ENCODE peak calls at places on chromosome 10, in nine cellular contexts. B is heart left ventricle, Y is brain microvascular endothelial cell, I is fibroblast of lung, L is right lobe of liver, W is pancreas, F is neural progenitor cell, P is uterus, X is GM12865. M is an unnamed sample.

GRCh38 chr10:110433740-110434139 is 64.0 kb upstream of the DUSP5 start:
- DNase-seq in X (no peak), L (no peak), P (no peak), W (no peak), I (no peak), F (no peak), B (no peak), Y (no peak), M (no peak)

GRCh38 chr10:110357252-110357780 is 52.6 kb upstream of the SMNDC1 start:
- DNase-seq in F (no peak), L (no peak), B (no peak), P (peak; percentile 60), X (peak; percentile 87), I (peak; percentile 97), Y (peak; percentile 84), W (no peak), M (no peak)

GRCh38 chr10:114902151-114902550 is 35.8 kb upstream of the TRUB1 start:
- DNase-seq in P (no peak), F (no peak), L (no peak), Y (no peak), X (no peak), B (no peak), I (no peak), W (no peak), M (no peak)

GRCh38 chr10:127092916-127093315 is 103.5 kb downstream of the INSYN2A start:
- DNase-seq in X (no peak), I (no peak), B (no peak), F (no peak), Y (no peak), L (no peak), W (no peak), P (no peak), M (no peak)

GRCh38 chr10:106111241-106111640 is 1053.3 kb downstream of the SORCS1 start:
- DNase-seq in I (no peak), L (no peak), P (no peak), W (no peak), X (no peak), B (no peak), F (no peak), Y (no peak), M (peak; percentile 6)

GRCh38 chr10:6314620-6315205 is 112.0 kb downstream of the PFKFB3 start:
- DNase-seq in Y (no peak), I (no peak), L (no peak), P (no peak), W (no peak), B (no peak), F (no peak), X (no peak), M (no peak)

GRCh38 chr10:64529003-64529350 is 1007.8 kb downstream of the REEP3 start:
- DNase-seq in F (no peak), B (no peak), X (no peak), Y (no peak), I (no peak), L (no peak), P (no peak), W (no peak), M (no peak)

GRCh38 chr10:129272171-129272570 is 194.9 kb upstream of the MGMT start:
- DNase-seq in X (no peak), Y (no peak), F (no peak), P (no peak), L (no peak), W (no peak), I (no peak), B (peak; percentile 31), M (no peak)

GRCh38 chr10:10434312-10434711 is 583.4 kb upstream of the CELF2 start:
- DNase-seq in W (no peak), B (no peak), F (no peak), P (no peak), I (no peak), Y (no peak), X (no peak), L (no peak), M (no peak)

GRCh38 chr10:31808258-31809218 is 120.1 kb downstream of the ARHGAP12 start:
- DNase-seq in L (no peak), F (peak; percentile 41), W (no peak), X (peak; percentile 74), I (peak; percentile 89), B (peak; percentile 28), Y (peak; percentile 27), P (peak; percentile 44), M (peak; percentile 35)

GRCh38 chr10:63761243-63761642 is 240.0 kb downstream of the REEP3 start:
- DNase-seq in P (no peak), I (no peak), B (no peak), Y (no peak), X (no peak), F (no peak), W (no peak), L (no peak), M (no peak)

GRCh38 chr10:70681731-70682005 is 9.4 kb downstream of the ADAMTS14 start:
- DNase-seq in I (no peak), B (no peak), P (no peak), Y (no peak), X (no peak), F (no peak), W (no peak), L (no peak), M (no peak)

GRCh38 chr10:23331567-23332290 is 12.9 kb downstream of the C10orf67 start:
- DNase-seq in F (no peak), P (no peak), Y (no peak), I (peak; percentile 93), W (no peak), L (no peak), B (no peak), X (no peak), M (no peak)

GRCh38 chr10:969473-970150 is 18.6 kb upstream of the GTPBP4 start:
- DNase-seq in P (no peak), L (no peak), F (no peak), X (no peak), W (no peak), Y (no peak), I (no peak), B (no peak), M (no peak)

GRCh38 chr10:86090807-86091206 is 275.8 kb downstream of the GRID1 start:
- DNase-seq in P (no peak), F (no peak), W (no peak), X (no peak), L (no peak), B (no peak), Y (no peak), I (no peak), M (no peak)

GRCh38 chr10:99530108-99531025 is 2.4 kb upstream of the NKX2-3 start:
- DNase-seq in P (no peak), L (no peak), B (no peak), W (no peak), F (peak; percentile 57), Y (no peak), I (no peak), X (no peak), M (no peak)

GRCh38 chr10:99529483-99530107 is 3.1 kb upstream of the NKX2-3 start:
- DNase-seq in W (no peak), F (peak; percentile 68), I (peak; percentile 34), Y (no peak), P (no peak), B (no peak), L (no peak), X (no peak), M (no peak)

GRCh38 chr10:99532194-99532593 is 548 bp upstream of the NKX2-3 start:
- DNase-seq in L (no peak), B (no peak), W (no peak), F (no peak), I (no peak), P (no peak), X (no peak), Y (no peak), M (no peak)

GRCh38 chr10:99531696-99532050 is 1.1 kb upstream of the NKX2-3 start:
- DNase-seq in Y (no peak), I (no peak), P (no peak), L (no peak), B (no peak), X (no peak), F (peak; percentile 13), W (no peak), M (no peak)

DNA sequence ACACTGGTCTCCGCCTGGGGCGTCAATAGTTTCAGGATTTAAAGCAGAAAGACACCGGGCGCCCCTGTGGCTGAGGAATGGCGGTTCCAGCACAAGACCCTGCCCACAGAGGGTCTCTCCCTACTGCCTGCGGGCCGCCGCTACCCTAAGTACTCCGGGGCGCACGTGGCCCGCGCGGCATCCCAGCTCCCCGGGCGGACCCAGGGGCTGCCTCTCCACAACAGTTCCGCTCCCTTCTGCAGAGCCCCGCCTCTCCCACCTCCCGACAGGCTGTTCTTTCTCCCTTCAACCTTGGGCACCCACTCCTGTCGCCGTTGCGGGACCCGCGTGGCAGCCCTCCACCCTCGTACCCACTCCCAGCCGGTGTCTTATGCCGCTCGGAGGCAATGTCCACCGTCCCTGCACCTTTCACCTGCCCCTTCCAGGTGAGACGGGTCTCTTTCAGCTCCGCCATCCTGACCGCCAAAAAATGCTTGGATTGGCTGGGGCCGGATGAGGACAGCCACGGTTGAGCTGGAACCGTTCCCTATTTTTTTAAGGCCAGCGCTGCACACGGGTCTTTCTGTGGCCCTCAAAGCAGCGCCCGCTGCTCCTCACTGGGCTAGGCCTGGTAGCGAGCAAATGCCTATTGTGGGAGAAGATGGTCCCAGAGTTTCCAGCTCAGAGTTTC is 1.6 kb upstream of the NKX2-3 start:
- DNase-seq in B (no peak), L (no peak), Y (no peak), P (no peak), X (no peak), F (peak; percentile 69), I (no peak), W (no peak), M (no peak)
- H3K4me3 ChIP-seq in B (peak overlapping the region; percentile 17), L (no peak overlapping the region), Y (no peak overlapping the region), P (no peak overlapping the region), X (no peak overlapping the region), F (no peak overlapping the region), I (no peak overlapping the region), W (no peak overlapping the region), M (no peak overlapping the region)

DNA sequence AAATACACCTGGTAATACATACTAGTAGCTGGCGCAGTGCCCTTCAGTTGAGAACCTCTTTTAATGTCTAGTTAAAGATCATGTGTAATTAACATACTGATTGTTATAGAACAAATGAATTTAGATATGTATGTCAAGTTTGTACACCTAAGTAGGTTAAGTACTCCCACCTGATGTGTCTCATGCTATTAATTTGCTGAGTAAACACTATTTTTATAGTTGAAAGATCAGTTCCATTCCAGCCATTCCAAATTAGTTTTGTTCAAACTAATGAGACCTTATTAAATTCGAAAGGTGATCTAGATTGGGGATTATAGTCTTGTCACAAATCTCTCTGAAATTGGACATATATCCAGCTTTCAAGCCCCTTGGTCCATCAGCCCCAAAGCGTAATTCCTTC is 710.0 kb downstream of the LRMDA start:
- DNase-seq in L (no peak), W (no peak), Y (no peak), X (no peak), P (no peak), I (no peak), B (no peak), F (no peak), M (no peak)
- TF ChIP-seq CTCF in L (no peak), W (no peak), Y (no peak), X (no peak), P (no peak), I (no peak), B (no peak), F (no peak), M (no peak)

GRCh38 chr10:61503051-61503450 is 49.9 kb upstream of the TMEM26 start:
- DNase-seq in F (no peak), W (no peak), L (no peak), B (no peak), Y (peak; percentile 2), P (no peak), I (no peak), X (no peak), M (no peak)
- H3K4me3 ChIP-seq in F (no peak overlapping the region), W (no peak overlapping the region), L (no peak overlapping the region), B (no peak overlapping the region), Y (no peak overlapping the region), P (no peak overlapping the region), I (no peak overlapping the region), X (no peak overlapping the region), M (no peak overlapping the region)

GRCh38 chr10:98262571-98262970 is 5.4 kb downstream of the LOXL4 start:
- DNase-seq in B (peak; percentile 61), I (peak; percentile 35), F (no peak), L (peak; percentile 80), Y (no peak), X (peak; percentile 56), W (peak; percentile 76), P (no peak), M (no peak)
- TF ChIP-seq CTCF in B (peak; percentile 58), I (peak; percentile 33), F (peak; percentile 35), L (peak; percentile 63), Y (peak; percentile 66), X (peak; percentile 31), W (peak; percentile 23), P (no peak), M (peak; percentile 58)

M was measured in retinal pigment epithelial cell.